ENCODE peak calls at places on chromosomes 16 and 17, in five cellular contexts. I, N, P, J and V are unnamed samples.
A peak's percentile ranks its signal among the peaks of the same experiment; 100 is the strongest.

GRCh38 chr17:76149214-76149613 is 8.2 kb upstream of the FOXJ1 start:
- DNase-seq in I (no peak), N (peak; percentile 49), P (no peak), J (no peak), V (no peak)

GRCh38 chr16:30030841-30031413 is at the start of gene TLCD3B:
- DNase-seq in I (no peak), N (peak; percentile 81), P (no peak), J (no peak), V (no peak)

GRCh38 chr16:83955218-83956130 is 2.4 kb downstream of the OSGIN1 start:
- DNase-seq in I (no peak), N (no peak), P (no peak), J (peak; percentile 69), V (peak; percentile 52)

GRCh38 chr16:19657831-19658230 is 60.2 kb downstream of the KNOP1 start:
- DNase-seq in I (no peak), N (no peak), P (no peak), J (no peak), V (no peak)

GRCh38 chr16:86286991-86287640 is 223.2 kb upstream of the FOXF1 start:
- DNase-seq in I (no peak), N (peak; percentile 82), P (no peak), J (no peak), V (no peak)

GRCh38 chr16:84600343-84601229 is 17.3 kb downstream of the COTL1 start:
- DNase-seq in I (no peak), N (no peak), P (no peak), J (no peak), V (peak; percentile 43)

GRCh38 chr17:15026088-15026487 is 239.0 kb downstream of the PMP22 start:
- DNase-seq in I (no peak), N (no peak), P (no peak), J (no peak), V (no peak)

GRCh38 chr16:73000020-73000906 is 47.7 kb downstream of the ZFHX3 start:
- DNase-seq in I (no peak), N (no peak), P (peak; percentile 75), J (no peak), V (peak; percentile 72)

GRCh38 chr16:84559311-84559932 is 55.0 kb upstream of the MEAK7 start:
- DNase-seq in I (no peak), N (no peak), P (peak; percentile 11), J (no peak), V (no peak)

GRCh38 chr17:75635610-75636202 is 2.5 kb downstream of the SMIM5 start:
- DNase-seq in I (no peak), N (no peak), P (no peak), J (peak; percentile 75), V (no peak)

GRCh38 chr17:78399028-78399692 is 20.7 kb downstream of the PGS1 start:
- DNase-seq in I (no peak), N (no peak), P (no peak), J (no peak), V (no peak)

GRCh38 chr17:78558181-78558850 is 18.9 kb downstream of the DNAH17 start:
- DNase-seq in I (peak; percentile 26), N (no peak), P (peak; percentile 11), J (no peak), V (peak; percentile 4)

GRCh38 chr16:68658258-68658973 is 13.3 kb downstream of the CDH3 start:
- DNase-seq in I (peak; percentile 83), N (no peak), P (peak; percentile 99), J (no peak), V (peak; percentile 27)

GRCh38 chr16:979859-980594 is 1.5 kb upstream of the SOX8 start:
- DNase-seq in I (no peak), N (peak; percentile 77), P (no peak), J (no peak), V (no peak)

GRCh38 chr17:9175700-9176467 is 154.6 kb downstream of the NTN1 start:
- DNase-seq in I (no peak), N (peak; percentile 47), P (no peak), J (peak; percentile 22), V (peak; percentile 42)

GRCh38 chr17:80116276-80116922 is 15.0 kb downstream of the GAA start:
- DNase-seq in I (no peak), N (no peak), P (no peak), J (peak; percentile 34), V (no peak)

GRCh38 chr17:2964370-2964769 is 99.0 kb downstream of the OR1D5 start:
- DNase-seq in I (no peak), N (peak; percentile 41), P (no peak), J (no peak), V (no peak)

GRCh38 chr17:63086483-63087185 is 120.6 kb downstream of the TANC2 start:
- DNase-seq in I (no peak), N (no peak), P (no peak), J (no peak), V (peak; percentile 48)

GRCh38 chr17:41800601-41801373 is 11.0 kb downstream of the P3H4 start:
- DNase-seq in I (peak; percentile 92), N (peak; percentile 98), P (peak; percentile 100), J (peak; percentile 96), V (peak; percentile 51)

GRCh38 chr17:17843096-17843495 is 6.3 kb upstream of the SREBF1 start:
- DNase-seq in I (no peak), N (peak; percentile 61), P (no peak), J (no peak), V (no peak)

DNA sequence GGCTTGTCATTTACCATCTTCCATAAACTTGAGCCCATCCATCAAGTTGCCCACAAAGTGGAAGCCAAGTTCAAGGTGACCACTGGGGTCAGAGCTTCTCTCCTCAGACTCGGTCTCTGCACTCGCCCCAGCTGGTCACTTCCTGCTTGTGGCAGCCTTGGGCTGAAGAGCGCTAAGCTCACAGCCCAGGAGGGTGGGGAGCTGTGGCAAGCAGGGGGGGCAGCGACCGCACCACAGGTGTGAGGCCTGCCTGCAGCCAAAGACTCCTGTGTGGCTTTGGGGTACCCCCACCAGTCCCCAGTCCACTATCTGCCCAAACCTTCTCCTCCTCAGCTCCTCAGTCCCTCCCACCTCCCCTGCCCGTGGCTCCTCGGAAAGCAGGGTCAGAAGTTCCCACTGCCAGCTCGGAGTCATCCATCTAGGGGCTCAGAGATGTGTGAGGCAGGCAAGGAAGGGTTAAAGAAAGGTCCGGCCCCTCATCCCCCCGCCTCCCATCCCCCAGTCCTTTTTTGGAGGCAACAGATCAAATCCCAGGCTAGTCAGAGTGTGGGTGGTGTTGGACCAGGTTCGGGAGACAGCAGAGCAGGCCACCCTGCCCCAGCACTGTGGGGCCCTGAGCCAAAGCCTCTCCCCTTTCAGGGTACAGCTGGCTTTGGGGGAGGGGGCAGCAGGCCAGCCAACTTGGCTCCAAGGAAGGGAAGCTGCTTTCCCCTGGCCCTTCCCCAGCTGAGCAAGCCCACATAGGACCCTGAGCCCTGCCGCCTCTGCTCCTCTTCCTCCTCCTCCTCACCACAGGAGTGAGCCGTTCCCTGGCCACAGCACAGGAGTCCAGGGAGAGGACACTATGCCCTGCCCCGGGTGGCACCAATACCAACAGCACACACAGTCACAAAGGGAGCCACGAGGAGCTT is 3.2 kb downstream of the CSF3 start:
- DNase-seq in I (no peak), N (peak; percentile 91), P (no peak), J (no peak), V (peak; percentile 47)
- H3K9ac ChIP-seq in I (no peak overlapping the region), N (no peak overlapping the region), P (peak overlapping the region; percentile 63), J (no peak overlapping the region), V (peak overlapping the region; percentile 16)

DNA sequence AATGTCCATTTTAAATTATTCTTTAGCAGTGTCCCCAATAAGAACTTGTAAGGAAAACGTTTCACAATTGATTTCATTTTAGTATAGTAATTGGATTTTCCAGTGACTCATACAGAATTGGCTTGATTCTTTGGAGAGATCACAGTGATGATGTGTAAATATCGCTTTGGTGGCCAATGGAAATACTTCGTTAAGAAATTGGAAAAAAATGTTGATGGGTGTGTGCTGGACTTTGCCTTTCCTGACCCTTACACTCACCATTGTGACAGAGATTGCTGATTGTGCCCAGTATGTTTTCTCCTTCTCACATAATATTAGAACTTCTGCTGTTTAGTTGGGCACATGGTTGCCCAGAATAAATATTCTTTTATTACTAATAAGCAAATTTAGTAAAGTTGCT is 7.4 kb upstream of the EFCAB13 start:
- DNase-seq in I (no peak), N (no peak), P (peak; percentile 74), J (no peak), V (peak; percentile 67)
- H3K9ac ChIP-seq in I (no peak overlapping the region), N (no peak overlapping the region), P (no peak overlapping the region), J (no peak overlapping the region), V (no peak overlapping the region)

GRCh38 chr17:5772720-5773119 is 188.4 kb upstream of the NLRP1 start:
- DNase-seq in I (no peak), N (no peak), P (peak; percentile 58), J (no peak), V (peak; percentile 75)
- H3K9ac ChIP-seq in I (no peak overlapping the region), N (no peak overlapping the region), P (no peak overlapping the region), J (no peak overlapping the region), V (no peak overlapping the region)

DNA sequence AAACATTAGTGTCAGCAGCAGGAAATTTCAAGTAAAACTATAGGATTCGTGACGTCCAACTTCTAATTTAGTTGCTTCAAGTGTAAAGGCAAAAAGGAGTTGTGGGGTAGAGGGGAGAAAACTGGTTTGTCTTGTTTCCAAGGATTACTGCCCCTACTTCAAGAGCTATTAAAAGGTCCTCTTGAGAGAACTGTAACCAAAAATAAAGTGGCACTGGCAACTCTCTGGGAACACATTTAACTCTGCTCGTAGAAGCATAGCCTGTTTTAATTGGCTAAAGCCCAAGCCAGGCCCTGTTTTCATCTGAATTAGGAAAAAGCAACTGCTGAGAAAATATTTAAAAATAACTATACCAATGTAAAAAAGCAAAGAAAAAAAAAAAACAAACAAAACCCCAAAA is 51.8 kb upstream of the AKAP1 start:
- DNase-seq in I (no peak), N (no peak), P (no peak), J (no peak), V (peak; percentile 34)
- H3K9ac ChIP-seq in I (no peak overlapping the region), N (no peak overlapping the region), P (no peak overlapping the region), J (no peak overlapping the region), V (no peak overlapping the region)